ENCODE peak calls at places on chromosomes 6 and 20, in five cellular contexts. J, X, E, N and L are unnamed samples.

GRCh38 chr6:12538881-12539357 is 177.6 kb upstream of the PHACTR1 start:
- DNase-seq in J (no peak), X (no peak), E (no peak), N (peak), L (no peak)

GRCh38 chr6:24584390-24584735 is 61.6 kb downstream of the KIAA0319 start:
- DNase-seq in J (no peak), X (no peak), E (no peak), N (no peak), L (no peak)

GRCh38 chr6:118903134-118903533 is 9.2 kb downstream of the ASF1A start:
- DNase-seq in J (no peak), X (no peak), E (no peak), N (no peak), L (no peak)

GRCh38 chr20:50344232-50345071 is 153.8 kb downstream of the CEBPB start:
- DNase-seq in J (no peak), X (peak), E (no peak), N (no peak), L (no peak)

GRCh38 chr6:160667854-160668481 is 3.9 kb upstream of the LPA start:
- DNase-seq in J (peak), X (peak), E (peak), N (no peak), L (peak)

GRCh38 chr6:47041741-47042140 is 391 bp downstream of the ADGRF1 start:
- DNase-seq in J (no peak), X (no peak), E (no peak), N (no peak), L (no peak)

GRCh38 chr6:131060311-131060710 is 2.7 kb downstream of the EPB41L2 start:
- DNase-seq in J (no peak), X (no peak), E (no peak), N (peak), L (no peak)

GRCh38 chr6:90175627-90176538 is 120.8 kb downstream of the BACH2 start:
- DNase-seq in J (peak), X (no peak), E (no peak), N (no peak), L (peak)

GRCh38 chr6:37554480-37554819 is 54.8 kb upstream of the CCDC167 start:
- DNase-seq in J (no peak), X (no peak), E (no peak), N (peak), L (no peak)

GRCh38 chr6:150596439-150596838 is 3.2 kb upstream of the PLEKHG1 start:
- DNase-seq in J (no peak), X (no peak), E (no peak), N (no peak), L (no peak)

GRCh38 chr6:113642714-113643442 is 214.3 kb upstream of the MARCKS start:
- DNase-seq in J (peak), X (no peak), E (no peak), N (no peak), L (peak)

GRCh38 chr6:20424679-20425078 is 23.0 kb downstream of the E2F3 start:
- DNase-seq in J (no peak), X (peak), E (no peak), N (peak), L (peak)

GRCh38 chr6:33374359-33374910 is 17.2 kb upstream of the KIFC1 start:
- DNase-seq in J (no peak), X (no peak), E (no peak), N (peak), L (peak)

GRCh38 chr20:16369441-16369840 is 203.8 kb downstream of the KIF16B start:
- DNase-seq in J (no peak), X (no peak), E (no peak), N (no peak), L (no peak)

GRCh38 chr6:9612489-9612888 is 802.4 kb downstream of the TFAP2A start:
- DNase-seq in J (no peak), X (peak), E (no peak), N (no peak), L (no peak)

GRCh38 chr20:57664924-57665588 is 44.8 kb downstream of the PMEPA1 start:
- DNase-seq in J (no peak), X (no peak), E (no peak), N (no peak), L (no peak)

GRCh38 chr6:31483392-31483791 is 14.6 kb upstream of the MICB start:
- DNase-seq in J (no peak), X (no peak), E (no peak), N (no peak), L (no peak)

GRCh38 chr6:9103876-9104521 is 668.7 kb upstream of the SLC35B3 start:
- DNase-seq in J (no peak), X (no peak), E (no peak), N (no peak), L (no peak)

GRCh38 chr6:94510877-94511276 is 1066.5 kb upstream of the MANEA start:
- DNase-seq in J (no peak), X (no peak), E (no peak), N (no peak), L (no peak)

GRCh38 chr20:15185322-15185721 is 847.9 kb upstream of the FLRT3 start:
- DNase-seq in J (no peak), X (no peak), E (no peak), N (no peak), L (no peak)

GRCh38 chr20:9068232-9068781 is 580 bp upstream of the PLCB4 start:
- DNase-seq in J (no peak), X (no peak), E (no peak), N (peak), L (peak)

GRCh38 chr20:13817342-13817741 is 32.5 kb downstream of the NDUFAF5 start:
- DNase-seq in J (no peak), X (no peak), E (no peak), N (no peak), L (no peak)

GRCh38 chr20:25058051-25058796 is at the start of gene ACSS1:
- DNase-seq in J (peak), X (peak), E (peak), N (peak), L (no peak)

GRCh38 chr6:169976301-169977081 is 225.1 kb downstream of the ERMARD start:
- DNase-seq in J (no peak), X (peak), E (no peak), N (no peak), L (peak)

GRCh38 chr20:22274330-22274729 is 310.0 kb downstream of the FOXA2 start:
- DNase-seq in J (no peak), X (no peak), E (no peak), N (no peak), L (no peak)

GRCh38 chr6:130148181-130148580 is 74.6 kb downstream of the SAMD3 start:
- DNase-seq in J (no peak), X (peak), E (no peak), N (no peak), L (no peak)

GRCh38 chr6:43674921-43675320 is 12.7 kb downstream of the MRPS18A start:
- DNase-seq in J (no peak), X (no peak), E (no peak), N (no peak), L (no peak)

GRCh38 chr6:39361657-39362486 is 39.4 kb upstream of the KCNK16 start:
- DNase-seq in J (peak), X (peak), E (peak), N (peak), L (peak)

GRCh38 chr6:154161689-154162088 is 122.6 kb downstream of the OPRM1 start:
- DNase-seq in J (peak), X (no peak), E (no peak), N (no peak), L (no peak)

GRCh38 chr6:47670851-47671250 is 27.5 kb upstream of the ADGRF4 start:
- DNase-seq in J (no peak), X (no peak), E (no peak), N (no peak), L (no peak)

GRCh38 chr6:109381007-109381746 is 1.1 kb downstream of the CD164 start:
- DNase-seq in J (peak), X (peak), E (no peak), N (peak), L (peak)

GRCh38 chr6:166573456-166574216 is 12.8 kb downstream of the RAMACL start:
- DNase-seq in J (no peak), X (no peak), E (no peak), N (no peak), L (no peak)

GRCh38 chr20:46739441-46740213 is 30.2 kb downstream of the SLC2A10 start:
- DNase-seq in J (no peak), X (no peak), E (no peak), N (no peak), L (no peak)

GRCh38 chr20:50786703-50787102 is 8.2 kb upstream of the BCAS4 start:
- DNase-seq in J (no peak), X (no peak), E (no peak), N (no peak), L (no peak)

GRCh38 chr20:23624307-23624706 is 13.4 kb downstream of the CST3 start:
- DNase-seq in J (no peak), X (no peak), E (no peak), N (no peak), L (no peak)

GRCh38 chr6:169723200-169723909 is 945 bp downstream of the PHF10 start:
- DNase-seq in J (peak), X (peak), E (peak), N (peak), L (peak)

GRCh38 chr20:60292001-60292520 is 333.8 kb downstream of the CDH26 start:
- DNase-seq in J (no peak), X (peak), E (no peak), N (no peak), L (no peak)

DNA sequence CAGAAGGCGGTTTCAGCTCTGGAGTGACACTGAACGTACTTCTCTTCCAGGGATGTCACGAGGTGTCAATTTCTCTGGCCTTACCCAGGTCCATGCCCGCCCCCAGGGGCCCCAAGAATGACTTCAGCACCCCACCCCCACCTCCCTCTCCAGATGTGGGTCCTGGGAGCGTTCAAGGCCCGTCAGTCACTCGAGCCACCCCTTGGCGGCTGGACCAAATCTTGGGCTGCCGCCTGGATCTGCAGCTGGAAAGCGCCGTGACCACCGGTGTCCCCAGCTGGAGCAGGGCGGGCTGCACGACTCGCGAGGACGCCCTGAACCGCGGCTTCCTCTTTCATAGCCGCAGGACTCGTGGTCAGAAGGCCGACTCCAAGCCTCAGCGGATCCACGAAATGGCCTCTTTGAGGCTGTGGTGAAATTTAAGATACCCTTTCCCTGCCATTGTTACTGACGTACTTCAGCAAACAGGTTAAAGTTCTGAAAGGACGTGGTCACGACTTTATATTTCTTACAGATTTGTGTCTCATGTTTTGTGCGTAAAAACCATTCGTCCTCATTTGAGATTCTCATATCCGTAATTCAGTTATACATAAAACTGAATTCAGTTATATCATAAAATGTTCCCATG is 29.3 kb downstream of the TRIM38 start:
- DNase-seq in J (peak), X (peak), E (peak), N (peak), L (peak)
- TF ChIP-seq CTCF in J (no peak), X (no peak), E (no peak), N (no peak), L (no peak)

GRCh38 chr20:20904171-20904831 is 191.9 kb upstream of the RALGAPA2 start:
- DNase-seq in J (no peak), X (no peak), E (no peak), N (no peak), L (no peak)
- TF ChIP-seq CTCF in J (no peak), X (no peak), E (no peak), N (no peak), L (no peak)

GRCh38 chr6:8064638-8065518 is 689 bp upstream of the BLOC1S5 start:
- DNase-seq in J (no peak), X (peak), E (no peak), N (no peak), L (no peak)

GRCh38 chr6:8063762-8064637 is at the start of gene BLOC1S5:
- DNase-seq in J (peak), X (peak), E (peak), N (peak), L (peak)

GRCh38 chr6:8065519-8065911 is 1.3 kb upstream of the BLOC1S5 start:
- DNase-seq in J (peak), X (no peak), E (no peak), N (no peak), L (peak)

GRCh38 chr6:8069887-8070286 is 5.7 kb upstream of the BLOC1S5 start:
- DNase-seq in J (no peak), X (no peak), E (no peak), N (no peak), L (no peak)

GRCh38 chr6:8066108-8066507 is 1.9 kb upstream of the BLOC1S5 start:
- DNase-seq in J (no peak), X (peak), E (no peak), N (no peak), L (no peak)
- TF ChIP-seq CTCF in J (no peak), X (peak), E (no peak), N (no peak), L (no peak)

DNA sequence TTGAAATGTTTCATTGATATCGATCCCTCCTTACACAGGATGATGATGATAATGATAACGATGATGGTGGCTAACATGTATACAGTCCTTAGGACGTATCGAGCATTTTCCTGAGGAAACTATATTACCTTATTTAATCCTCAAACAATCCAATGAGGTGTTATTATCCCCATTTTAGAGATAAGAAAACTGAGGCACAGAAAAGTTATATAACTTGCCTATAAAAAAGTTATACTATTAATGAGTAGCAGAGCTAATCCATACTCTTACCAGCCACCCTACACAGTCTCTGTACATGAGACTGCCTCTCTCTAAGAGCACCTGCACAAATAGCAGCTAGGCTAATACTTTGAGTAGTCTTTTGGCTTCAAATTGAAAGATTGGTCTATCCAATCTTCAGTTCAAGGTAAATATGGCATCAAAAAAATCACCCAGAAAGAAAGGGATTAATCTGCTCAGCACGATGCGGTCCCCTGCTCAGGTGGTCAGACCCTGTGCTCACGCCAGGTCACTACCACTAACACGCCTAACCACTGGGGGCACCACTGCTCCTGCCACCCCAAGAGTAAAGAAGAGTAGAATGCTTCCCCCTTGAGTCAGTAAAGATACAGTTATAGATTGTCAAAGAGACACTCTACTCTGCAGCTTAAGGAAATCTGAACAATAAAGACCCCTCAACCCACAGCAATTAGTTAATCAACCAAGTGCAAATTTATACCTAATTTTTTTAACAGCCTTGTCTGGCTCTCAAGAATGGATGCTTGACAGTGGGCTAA is 15.0 kb downstream of the GABBR1 start:
- DNase-seq in J (no peak), X (no peak), E (no peak), N (no peak), L (no peak)
- TF ChIP-seq CTCF in J (peak), X (peak), E (no peak), N (no peak), L (no peak)

GRCh38 chr20:62688855-62689460 is 19.7 kb upstream of the NTSR1 start:
- DNase-seq in J (no peak), X (no peak), E (no peak), N (no peak), L (no peak)
- TF ChIP-seq CTCF in J (no peak), X (no peak), E (no peak), N (no peak), L (no peak)

DNA sequence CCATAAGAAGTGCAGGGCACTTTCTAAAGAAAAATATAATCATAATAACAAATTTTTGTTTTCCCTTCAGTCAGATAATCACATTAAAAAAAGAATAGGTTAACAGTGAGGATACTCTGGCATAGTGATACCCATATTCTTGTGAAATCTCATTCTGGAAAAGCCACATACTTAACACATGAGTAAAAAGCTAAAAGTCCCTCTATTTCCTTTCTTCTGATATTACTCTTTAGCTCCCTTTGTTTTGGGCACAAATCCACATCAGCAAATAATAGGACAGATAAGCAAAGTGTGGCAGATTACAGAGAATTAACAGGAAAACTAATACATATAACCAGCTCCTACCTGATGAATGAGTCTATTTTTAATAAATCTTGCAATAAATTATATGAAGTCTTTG is 15.8 kb downstream of the SHPRH start:
- DNase-seq in J (no peak), X (no peak), E (no peak), N (peak), L (no peak)
- TF ChIP-seq CTCF in J (no peak), X (no peak), E (no peak), N (no peak), L (no peak)